ENCODE peak calls at places on chromosomes 16 and 17, in four cellular contexts. One of them, this sample, is unnamed.

GRCh38 chr16:64475627-64476351 is 646.1 kb downstream of the CDH11 start:
- DNase-seq in activated gamma-delta T cell treated with Interleukin-2 at 50 U/mL for 16 hours: no peak
- DNase-seq in stimulated activated CD4-positive, alpha-beta T cell treated with anti-CD3 and anti-CD28 coated beads, Interleukin-1b, Interleukin-23, amount 100 ng/mL, for 24 hours: no peak
- DNase-seq in mesenchymal stem cell: peak; percentile 39
- DNase-seq in this sample: no peak

GRCh38 chr17:31559647-31560501 is 168.4 kb downstream of the RAB11FIP4 start:
- DNase-seq in activated gamma-delta T cell treated with Interleukin-2 at 50 U/mL for 16 hours: no peak
- DNase-seq in stimulated activated CD4-positive, alpha-beta T cell treated with anti-CD3 and anti-CD28 coated beads, Interleukin-1b, Interleukin-23, amount 100 ng/mL, for 24 hours: no peak
- DNase-seq in mesenchymal stem cell: peak; percentile 69
- DNase-seq in this sample: no peak

GRCh38 chr17:7043544-7044268 is at the start of gene SLC16A11:
- DNase-seq in activated gamma-delta T cell treated with Interleukin-2 at 50 U/mL for 16 hours: no peak
- DNase-seq in stimulated activated CD4-positive, alpha-beta T cell treated with anti-CD3 and anti-CD28 coated beads, Interleukin-1b, Interleukin-23, amount 100 ng/mL, for 24 hours: no peak
- DNase-seq in mesenchymal stem cell: no peak
- DNase-seq in this sample: no peak

GRCh38 chr16:48284772-48285409 is 37.6 kb upstream of the ABCC11 start:
- DNase-seq in activated gamma-delta T cell treated with Interleukin-2 at 50 U/mL for 16 hours: peak; percentile 8
- DNase-seq in stimulated activated CD4-positive, alpha-beta T cell treated with anti-CD3 and anti-CD28 coated beads, Interleukin-1b, Interleukin-23, amount 100 ng/mL, for 24 hours: no peak
- DNase-seq in mesenchymal stem cell: no peak
- DNase-seq in this sample: no peak

GRCh38 chr16:5025171-5025632 is 8.5 kb downstream of the NAGPA start:
- DNase-seq in activated gamma-delta T cell treated with Interleukin-2 at 50 U/mL for 16 hours: no peak
- DNase-seq in stimulated activated CD4-positive, alpha-beta T cell treated with anti-CD3 and anti-CD28 coated beads, Interleukin-1b, Interleukin-23, amount 100 ng/mL, for 24 hours: no peak
- DNase-seq in mesenchymal stem cell: no peak
- DNase-seq in this sample: no peak

GRCh38 chr17:68035131-68035522 is 408 bp upstream of the KPNA2 start:
- DNase-seq in activated gamma-delta T cell treated with Interleukin-2 at 50 U/mL for 16 hours: peak; percentile 84
- DNase-seq in stimulated activated CD4-positive, alpha-beta T cell treated with anti-CD3 and anti-CD28 coated beads, Interleukin-1b, Interleukin-23, amount 100 ng/mL, for 24 hours: peak; percentile 91
- DNase-seq in mesenchymal stem cell: no peak
- DNase-seq in this sample: peak; percentile 91

GRCh38 chr17:49438439-49438861 is 23.8 kb upstream of the PHB1 start:
- DNase-seq in activated gamma-delta T cell treated with Interleukin-2 at 50 U/mL for 16 hours: no peak
- DNase-seq in stimulated activated CD4-positive, alpha-beta T cell treated with anti-CD3 and anti-CD28 coated beads, Interleukin-1b, Interleukin-23, amount 100 ng/mL, for 24 hours: no peak
- DNase-seq in mesenchymal stem cell: peak; percentile 15
- DNase-seq in this sample: no peak

GRCh38 chr16:3665508-3665907 is 11.0 kb downstream of the DNASE1 start:
- DNase-seq in activated gamma-delta T cell treated with Interleukin-2 at 50 U/mL for 16 hours: peak; percentile 53
- DNase-seq in stimulated activated CD4-positive, alpha-beta T cell treated with anti-CD3 and anti-CD28 coated beads, Interleukin-1b, Interleukin-23, amount 100 ng/mL, for 24 hours: no peak
- DNase-seq in mesenchymal stem cell: no peak
- DNase-seq in this sample: no peak

GRCh38 chr16:49969356-49970030 is 55.5 kb upstream of the CNEP1R1 start:
- DNase-seq in activated gamma-delta T cell treated with Interleukin-2 at 50 U/mL for 16 hours: no peak
- DNase-seq in stimulated activated CD4-positive, alpha-beta T cell treated with anti-CD3 and anti-CD28 coated beads, Interleukin-1b, Interleukin-23, amount 100 ng/mL, for 24 hours: no peak
- DNase-seq in mesenchymal stem cell: peak; percentile 6
- DNase-seq in this sample: no peak

GRCh38 chr17:81241648-81242420 is 2.7 kb downstream of the NDUFAF8 start:
- DNase-seq in activated gamma-delta T cell treated with Interleukin-2 at 50 U/mL for 16 hours: peak; percentile 53
- DNase-seq in stimulated activated CD4-positive, alpha-beta T cell treated with anti-CD3 and anti-CD28 coated beads, Interleukin-1b, Interleukin-23, amount 100 ng/mL, for 24 hours: peak; percentile 50
- DNase-seq in mesenchymal stem cell: peak; percentile 54
- DNase-seq in this sample: peak; percentile 48

GRCh38 chr17:57117798-57118197 is 32.8 kb downstream of the AKAP1 start:
- DNase-seq in activated gamma-delta T cell treated with Interleukin-2 at 50 U/mL for 16 hours: no peak
- DNase-seq in stimulated activated CD4-positive, alpha-beta T cell treated with anti-CD3 and anti-CD28 coated beads, Interleukin-1b, Interleukin-23, amount 100 ng/mL, for 24 hours: no peak
- DNase-seq in mesenchymal stem cell: no peak
- DNase-seq in this sample: no peak

GRCh38 chr17:61556224-61557188 is 34.5 kb downstream of the NACA2 start:
- DNase-seq in activated gamma-delta T cell treated with Interleukin-2 at 50 U/mL for 16 hours: no peak
- DNase-seq in stimulated activated CD4-positive, alpha-beta T cell treated with anti-CD3 and anti-CD28 coated beads, Interleukin-1b, Interleukin-23, amount 100 ng/mL, for 24 hours: no peak
- DNase-seq in mesenchymal stem cell: no peak
- DNase-seq in this sample: no peak

GRCh38 chr17:44074231-44074910 is 3.8 kb downstream of the G6PC3 start:
- DNase-seq in activated gamma-delta T cell treated with Interleukin-2 at 50 U/mL for 16 hours: no peak
- DNase-seq in stimulated activated CD4-positive, alpha-beta T cell treated with anti-CD3 and anti-CD28 coated beads, Interleukin-1b, Interleukin-23, amount 100 ng/mL, for 24 hours: no peak
- DNase-seq in mesenchymal stem cell: no peak
- DNase-seq in this sample: no peak

GRCh38 chr17:42920922-42921321 is 20.3 kb downstream of the G6PC1 start:
- DNase-seq in activated gamma-delta T cell treated with Interleukin-2 at 50 U/mL for 16 hours: no peak
- DNase-seq in stimulated activated CD4-positive, alpha-beta T cell treated with anti-CD3 and anti-CD28 coated beads, Interleukin-1b, Interleukin-23, amount 100 ng/mL, for 24 hours: no peak
- DNase-seq in mesenchymal stem cell: no peak
- DNase-seq in this sample: peak; percentile 58

GRCh38 chr17:9021158-9021984 is at the start of gene NTN1:
- DNase-seq in activated gamma-delta T cell treated with Interleukin-2 at 50 U/mL for 16 hours: peak; percentile 31
- DNase-seq in stimulated activated CD4-positive, alpha-beta T cell treated with anti-CD3 and anti-CD28 coated beads, Interleukin-1b, Interleukin-23, amount 100 ng/mL, for 24 hours: peak; percentile 60
- DNase-seq in mesenchymal stem cell: peak; percentile 21
- DNase-seq in this sample: peak; percentile 54

This sample was measured in uterus.